ENCODE peak calls at places on chromosome 9, in five cellular contexts. One of them, this sample, is unnamed.

GRCh38 chr9:120878188-120879130 is 1.5 kb upstream of the PHF19 start:
- DNase-seq in CD8-positive, alpha-beta memory T cell: no peak
- DNase-seq in LoVo: no peak
- DNase-seq in psoas muscle: no peak
- DNase-seq in stomach: no peak
- DNase-seq in this sample: no peak

GRCh38 chr9:27457445-27457844 is 66.6 kb upstream of the IFNK start:
- DNase-seq in CD8-positive, alpha-beta memory T cell: no peak
- DNase-seq in stomach: no peak
- DNase-seq in psoas muscle: no peak
- DNase-seq in LoVo: peak
- DNase-seq in this sample: no peak

GRCh38 chr9:18379073-18379811 is 94.7 kb upstream of the ADAMTSL1 start:
- DNase-seq in LoVo: no peak
- DNase-seq in CD8-positive, alpha-beta memory T cell: no peak
- DNase-seq in stomach: no peak
- DNase-seq in psoas muscle: no peak
- DNase-seq in this sample: no peak

GRCh38 chr9:83327323-83327722 is 210.9 kb downstream of the FRMD3 start:
- DNase-seq in psoas muscle: no peak
- DNase-seq in stomach: no peak
- DNase-seq in CD8-positive, alpha-beta memory T cell: no peak
- DNase-seq in LoVo: no peak
- DNase-seq in this sample: no peak

GRCh38 chr9:74765572-74765971 is 122.1 kb downstream of the TRPM6 start:
- DNase-seq in stomach: no peak
- DNase-seq in psoas muscle: no peak
- DNase-seq in CD8-positive, alpha-beta memory T cell: no peak
- DNase-seq in LoVo: no peak
- DNase-seq in this sample: no peak

GRCh38 chr9:85508616-85509015 is 233.1 kb downstream of the AGTPBP1 start:
- DNase-seq in psoas muscle: no peak
- DNase-seq in stomach: no peak
- DNase-seq in CD8-positive, alpha-beta memory T cell: no peak
- DNase-seq in LoVo: no peak
- DNase-seq in this sample: no peak

GRCh38 chr9:137000177-137000930 is 4.0 kb upstream of the CLIC3 start:
- DNase-seq in psoas muscle: no peak
- DNase-seq in CD8-positive, alpha-beta memory T cell: no peak
- DNase-seq in stomach: no peak
- DNase-seq in LoVo: no peak
- DNase-seq in this sample: no peak

GRCh38 chr9:35070823-35071813 is 1.3 kb downstream of the VCP start:
- DNase-seq in stomach: peak
- DNase-seq in CD8-positive, alpha-beta memory T cell: no peak
- DNase-seq in LoVo: no peak
- DNase-seq in psoas muscle: no peak
- DNase-seq in this sample: no peak

GRCh38 chr9:32738501-32739172 is 44.7 kb upstream of the TMEM215 start:
- DNase-seq in LoVo: peak
- DNase-seq in stomach: no peak
- DNase-seq in psoas muscle: no peak
- DNase-seq in CD8-positive, alpha-beta memory T cell: no peak
- DNase-seq in this sample: no peak